ENCODE peak calls at places on chromosomes 2 and 18, in six cellular contexts. One of them, this sample, is unnamed.

GRCh38 chr2:171541202-171541884 is 19.1 kb downstream of the CYBRD1 start:
- DNase-seq in H1: peak
- DNase-seq in SK-N-SH: no peak
- DNase-seq in HepG2: no peak
- DNase-seq in HCT116: no peak
- DNase-seq in K562: peak
- DNase-seq in this sample: no peak

GRCh38 chr18:30081122-30081521 is 961.4 kb downstream of the DSC3 start:
- DNase-seq in HCT116: no peak
- DNase-seq in K562: no peak
- DNase-seq in H1: no peak
- DNase-seq in HepG2: no peak
- DNase-seq in SK-N-SH: no peak
- DNase-seq in this sample: no peak

GRCh38 chr2:20438334-20439192 is 8.3 kb upstream of the RHOB start:
- DNase-seq in HepG2: peak
- DNase-seq in SK-N-SH: no peak
- DNase-seq in H1: no peak
- DNase-seq in K562: no peak
- DNase-seq in HCT116: no peak
- DNase-seq in this sample: no peak

GRCh38 chr2:30807249-30807648 is at the start of gene CAPN13:
- DNase-seq in SK-N-SH: no peak
- DNase-seq in K562: no peak
- DNase-seq in HepG2: no peak
- DNase-seq in H1: no peak
- DNase-seq in HCT116: peak
- DNase-seq in this sample: peak

GRCh38 chr2:72923833-72924352 is 6.6 kb downstream of the EMX1 start:
- DNase-seq in H1: peak
- DNase-seq in SK-N-SH: peak
- DNase-seq in HCT116: no peak
- DNase-seq in K562: no peak
- DNase-seq in HepG2: no peak
- DNase-seq in this sample: no peak

GRCh38 chr2:98378901-98379300 is 32.6 kb downstream of the CNGA3 start:
- DNase-seq in K562: peak
- DNase-seq in H1: peak
- DNase-seq in HCT116: no peak
- DNase-seq in SK-N-SH: no peak
- DNase-seq in HepG2: no peak
- DNase-seq in this sample: no peak

GRCh38 chr18:23115683-23116096 is 19.6 kb upstream of the CABLES1 start:
- DNase-seq in SK-N-SH: no peak
- DNase-seq in K562: no peak
- DNase-seq in HCT116: peak
- DNase-seq in HepG2: peak
- DNase-seq in H1: no peak
- DNase-seq in this sample: peak

GRCh38 chr2:28993211-28993960 is 12.3 kb downstream of the TOGARAM2 start:
- DNase-seq in K562: no peak
- DNase-seq in H1: no peak
- DNase-seq in SK-N-SH: no peak
- DNase-seq in HCT116: no peak
- DNase-seq in HepG2: no peak
- DNase-seq in this sample: no peak

GRCh38 chr2:224183086-224183485 is 144.0 kb upstream of the SERPINE2 start:
- DNase-seq in HCT116: no peak
- DNase-seq in K562: no peak
- DNase-seq in HepG2: no peak
- DNase-seq in H1: no peak
- DNase-seq in SK-N-SH: no peak
- DNase-seq in this sample: no peak

GRCh38 chr2:108637304-108637669 is 82.0 kb upstream of the RANBP2 start:
- DNase-seq in K562: peak
- DNase-seq in HCT116: no peak
- DNase-seq in SK-N-SH: no peak
- DNase-seq in H1: no peak
- DNase-seq in HepG2: peak
- DNase-seq in this sample: no peak

GRCh38 chr18:7535436-7536190 is 31.5 kb upstream of the PTPRM start:
- DNase-seq in HepG2: no peak
- DNase-seq in HCT116: no peak
- DNase-seq in SK-N-SH: no peak
- DNase-seq in H1: no peak
- DNase-seq in K562: no peak
- DNase-seq in this sample: no peak

GRCh38 chr2:96917008-96917575 is 47.2 kb upstream of the SEMA4C start:
- DNase-seq in HepG2: no peak
- DNase-seq in HCT116: no peak
- DNase-seq in H1: no peak
- DNase-seq in K562: no peak
- DNase-seq in SK-N-SH: no peak
- DNase-seq in this sample: no peak

GRCh38 chr2:165558832-165559231 is 89.3 kb downstream of the CSRNP3 start:
- DNase-seq in HCT116: no peak
- DNase-seq in HepG2: no peak
- DNase-seq in K562: no peak
- DNase-seq in H1: no peak
- DNase-seq in SK-N-SH: no peak
- DNase-seq in this sample: no peak

GRCh38 chr2:80459028-80459427 is 154.5 kb upstream of the LRRTM1 start:
- DNase-seq in HepG2: no peak
- DNase-seq in H1: no peak
- DNase-seq in SK-N-SH: no peak
- DNase-seq in HCT116: no peak
- DNase-seq in K562: no peak
- DNase-seq in this sample: no peak

GRCh38 chr2:38376346-38376682 is 759 bp downstream of the ATL2 start:
- DNase-seq in HepG2: peak
- DNase-seq in H1: peak
- DNase-seq in HCT116: peak
- DNase-seq in SK-N-SH: no peak
- DNase-seq in K562: peak
- DNase-seq in this sample: peak

GRCh38 chr2:159035790-159036411 is 67.5 kb downstream of the TANC1 start:
- DNase-seq in HCT116: peak
- DNase-seq in SK-N-SH: peak
- DNase-seq in H1: no peak
- DNase-seq in K562: peak
- DNase-seq in HepG2: peak
- DNase-seq in this sample: peak

GRCh38 chr2:152730591-152731333 is 12.3 kb downstream of the ARL6IP6 start:
- DNase-seq in H1: no peak
- DNase-seq in K562: no peak
- DNase-seq in HCT116: no peak
- DNase-seq in SK-N-SH: no peak
- DNase-seq in HepG2: no peak
- DNase-seq in this sample: peak

GRCh38 chr2:96961551-96961950 is 24.8 kb downstream of the FAM178B start:
- DNase-seq in HCT116: no peak
- DNase-seq in SK-N-SH: no peak
- DNase-seq in H1: no peak
- DNase-seq in K562: no peak
- DNase-seq in HepG2: no peak
- DNase-seq in this sample: no peak

GRCh38 chr2:240131941-240132650 is 4.0 kb downstream of the COPS9 start:
- DNase-seq in HCT116: no peak
- DNase-seq in SK-N-SH: no peak
- DNase-seq in K562: no peak
- DNase-seq in H1: no peak
- DNase-seq in HepG2: no peak
- DNase-seq in this sample: no peak

GRCh38 chr2:37809525-37809924 is 115.6 kb upstream of the RMDN2 start:
- DNase-seq in HCT116: peak
- DNase-seq in HepG2: no peak
- DNase-seq in K562: peak
- DNase-seq in SK-N-SH: peak
- DNase-seq in H1: no peak
- DNase-seq in this sample: no peak

GRCh38 chr2:171225302-171225980 is 64.7 kb upstream of the TLK1 start:
- DNase-seq in H1: no peak
- DNase-seq in SK-N-SH: no peak
- DNase-seq in HepG2: peak
- DNase-seq in HCT116: peak
- DNase-seq in K562: peak
- DNase-seq in this sample: no peak

GRCh38 chr2:235026137-235026536 is 74.3 kb downstream of the SH3BP4 start:
- DNase-seq in H1: no peak
- DNase-seq in HCT116: peak
- DNase-seq in K562: no peak
- DNase-seq in HepG2: peak
- DNase-seq in SK-N-SH: no peak
- DNase-seq in this sample: no peak

GRCh38 chr2:240398711-240399267 is 36.7 kb upstream of the GPC1 start:
- DNase-seq in HepG2: no peak
- DNase-seq in SK-N-SH: no peak
- DNase-seq in H1: no peak
- DNase-seq in K562: no peak
- DNase-seq in HCT116: no peak
- DNase-seq in this sample: no peak

GRCh38 chr2:36658277-36658748 is 38.2 kb upstream of the VIT start:
- DNase-seq in H1: no peak
- DNase-seq in SK-N-SH: no peak
- DNase-seq in K562: no peak
- DNase-seq in HepG2: peak
- DNase-seq in HCT116: no peak
- DNase-seq in this sample: no peak

GRCh38 chr2:73423913-73424312 is 38.3 kb downstream of the ALMS1 start:
- DNase-seq in K562: no peak
- DNase-seq in H1: no peak
- DNase-seq in SK-N-SH: no peak
- DNase-seq in HCT116: no peak
- DNase-seq in HepG2: no peak
- DNase-seq in this sample: no peak

GRCh38 chr2:130765464-130765863 is 10.1 kb downstream of the AMER3 start:
- DNase-seq in HCT116: no peak
- DNase-seq in HepG2: no peak
- DNase-seq in SK-N-SH: no peak
- DNase-seq in K562: no peak
- DNase-seq in H1: no peak
- DNase-seq in this sample: no peak

GRCh38 chr2:25587361-25587760 is 86.0 kb downstream of the DTNB start:
- DNase-seq in SK-N-SH: peak
- DNase-seq in HCT116: no peak
- DNase-seq in H1: no peak
- DNase-seq in HepG2: no peak
- DNase-seq in K562: no peak
- DNase-seq in this sample: no peak

GRCh38 chr2:189300917-189301316 is 121.4 kb upstream of the COL5A2 start:
- DNase-seq in H1: no peak
- DNase-seq in SK-N-SH: no peak
- DNase-seq in HCT116: no peak
- DNase-seq in K562: no peak
- DNase-seq in HepG2: no peak
- DNase-seq in this sample: no peak

DNA sequence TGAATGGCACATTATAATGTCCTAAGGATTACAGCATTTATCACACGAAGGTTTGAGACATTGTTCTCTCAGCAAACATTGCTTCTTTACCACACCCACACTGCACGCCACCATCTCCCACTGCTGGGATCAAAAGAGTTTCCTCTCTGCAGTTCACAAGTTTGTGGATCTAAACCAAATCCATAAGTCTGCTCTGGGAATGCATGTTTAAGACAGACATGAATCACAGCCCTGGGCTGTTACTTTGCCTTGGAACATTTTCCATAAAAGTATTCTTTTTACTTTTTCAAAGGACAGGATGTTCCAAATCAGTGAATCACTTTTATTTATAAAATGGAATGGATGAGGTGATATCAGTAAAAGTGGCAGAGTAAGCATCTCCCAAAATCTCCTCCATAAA is 36.1 kb downstream of the STPG4 start:
- DNase-seq in HCT116: no peak
- DNase-seq in SK-N-SH: no peak
- DNase-seq in H1: no peak
- DNase-seq in HepG2: no peak
- DNase-seq in K562: no peak
- DNase-seq in this sample: no peak
- TF ChIP-seq JUND in HCT116: no peak
- TF ChIP-seq JUND in SK-N-SH: peak
- TF ChIP-seq JUND in H1: no peak
- TF ChIP-seq JUND in HepG2: no peak
- TF ChIP-seq JUND in K562: no peak
- TF ChIP-seq JUND in this sample: no peak

GRCh38 chr2:134402385-134402784 is 148.5 kb downstream of the MGAT5 start:
- DNase-seq in H1: no peak
- DNase-seq in HepG2: peak
- DNase-seq in K562: no peak
- DNase-seq in SK-N-SH: no peak
- DNase-seq in HCT116: no peak
- DNase-seq in this sample: no peak
- TF ChIP-seq JUND in H1: no peak
- TF ChIP-seq JUND in HepG2: no peak
- TF ChIP-seq JUND in K562: no peak
- TF ChIP-seq JUND in SK-N-SH: no peak
- TF ChIP-seq JUND in HCT116: no peak
- TF ChIP-seq JUND in this sample: no peak

DNA sequence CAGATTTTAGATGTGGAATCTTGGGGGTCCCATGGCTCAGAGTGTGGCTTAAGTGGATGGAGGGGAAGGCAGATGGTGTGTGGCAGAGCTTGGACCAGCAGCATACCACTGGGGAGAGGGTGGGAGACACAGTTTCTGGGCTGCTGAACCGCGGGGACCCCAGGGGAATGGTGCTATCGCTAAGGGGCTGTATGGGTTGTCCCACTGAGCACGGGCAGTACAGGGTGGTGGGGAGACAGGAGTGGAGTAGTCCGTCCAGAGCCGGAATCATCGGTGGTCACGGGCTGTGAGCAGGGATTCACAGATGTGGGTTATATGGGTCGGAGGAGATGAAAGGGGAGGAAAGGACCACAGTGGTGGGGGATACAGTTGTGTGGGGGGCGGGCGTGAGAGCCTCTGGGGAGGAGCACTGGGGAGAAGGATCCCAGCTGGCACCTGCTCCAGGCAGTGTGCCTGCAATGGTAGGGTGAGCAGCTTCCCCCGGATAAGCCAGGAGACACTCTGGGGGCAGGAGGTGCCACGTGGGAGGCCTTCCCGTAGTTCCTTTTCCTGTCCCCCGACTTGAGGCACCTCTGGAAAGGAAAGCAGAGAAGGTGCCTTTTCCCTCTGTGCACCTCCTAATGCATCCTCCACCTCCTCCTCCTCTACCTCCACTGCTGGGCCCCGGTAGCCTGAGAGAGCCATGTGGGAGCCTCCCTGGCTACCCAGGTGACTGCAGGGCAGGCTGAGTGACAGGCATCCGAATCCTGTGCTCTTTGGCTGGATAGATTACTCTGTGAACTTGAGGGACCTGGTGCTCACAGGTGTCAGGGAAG is 24.9 kb downstream of the IGFBP5 start:
- DNase-seq in HepG2: no peak
- DNase-seq in K562: no peak
- DNase-seq in HCT116: no peak
- DNase-seq in SK-N-SH: no peak
- DNase-seq in H1: no peak
- DNase-seq in this sample: peak
- TF ChIP-seq JUND in HepG2: no peak
- TF ChIP-seq JUND in K562: no peak
- TF ChIP-seq JUND in HCT116: no peak
- TF ChIP-seq JUND in SK-N-SH: no peak
- TF ChIP-seq JUND in H1: no peak
- TF ChIP-seq JUND in this sample: no peak

GRCh38 chr18:78884502-78884901 is 95.1 kb upstream of the SALL3 start:
- DNase-seq in K562: no peak
- DNase-seq in H1: no peak
- DNase-seq in HepG2: no peak
- DNase-seq in HCT116: no peak
- DNase-seq in SK-N-SH: no peak
- DNase-seq in this sample: no peak
- TF ChIP-seq JUND in K562: no peak
- TF ChIP-seq JUND in H1: no peak
- TF ChIP-seq JUND in HepG2: no peak
- TF ChIP-seq JUND in HCT116: no peak
- TF ChIP-seq JUND in SK-N-SH: no peak
- TF ChIP-seq JUND in this sample: no peak

This sample was measured in T47D.